ENCODE peak calls at places on chromosomes 6 and 20, in four cellular contexts. B is dorsolateral prefrontal cortex, Q is A172, C is DMS53. S is an unnamed sample.

GRCh38 chr20:719816-720215 is 44.2 kb upstream of the SCRT2 start:
- DNase-seq in B (no peak), Q (no peak), C (no peak), S (no peak)

GRCh38 chr6:33583591-33584155 is 3.6 kb upstream of the BAK1 start:
- DNase-seq in B (no peak), Q (no peak), C (peak; percentile 40), S (no peak)

GRCh38 chr20:61631770-61632169 is 379.7 kb downstream of the CDH4 start:
- DNase-seq in B (no peak), Q (no peak), C (no peak), S (no peak)

GRCh38 chr6:158772172-158772571 is 47.0 kb downstream of the EZR start:
- DNase-seq in B (no peak), Q (no peak), C (no peak), S (no peak)

GRCh38 chr20:31570735-31571617 is 34.1 kb upstream of the ID1 start:
- DNase-seq in B (peak; percentile 88), Q (no peak), C (peak; percentile 83), S (no peak)

GRCh38 chr6:33415831-33416230 is 2.1 kb downstream of the CUTA start:
- DNase-seq in B (no peak), Q (no peak), C (no peak), S (no peak)

GRCh38 chr6:163285689-163286088 is 128.8 kb upstream of the QKI start:
- DNase-seq in B (no peak), Q (no peak), C (no peak), S (no peak)

GRCh38 chr20:9035129-9035528 is 33.8 kb upstream of the PLCB4 start:
- DNase-seq in B (no peak), Q (peak; percentile 95), C (no peak), S (no peak)

GRCh38 chr6:135586844-135587243 is 89.3 kb upstream of the AHI1 start:
- DNase-seq in B (no peak), Q (peak; percentile 41), C (no peak), S (no peak)

GRCh38 chr20:59810376-59811187 is 122.9 kb downstream of the SYCP2 start:
- DNase-seq in B (no peak), Q (no peak), C (peak; percentile 25), S (peak; percentile 20)